ENCODE peak calls at places on chromosomes 2 and 18, in six cellular contexts. Z is AG10803; D is Kasumi-1; S is natural killer cell treated with Interleukin-12 subunit alpha and Interleukin-12 subunit beta and Interleukin-15 and Interleukin-18, amount 100 ng/mL, for 72 hours; T is stimulated activated CD4-positive, alpha-beta T cell treated with anti-CD3 and anti-CD28 coated beads, Interleukin-4, amount 100 ng/mL, for 24 hours; Q is ACHN. A is an unnamed sample.

GRCh38 chr2:171318463-171318934 is 115.3 kb downstream of the METTL8 start:
- DNase-seq in Q (no peak), Z (peak), T (peak), D (no peak), S (no peak), A (no peak)

GRCh38 chr18:12359515-12359927 is 17.5 kb downstream of the AFG3L2 start:
- DNase-seq in Z (no peak), S (no peak), D (no peak), T (no peak), Q (peak), A (no peak)

GRCh38 chr2:74548919-74549684 is 4.6 kb downstream of the LOXL3 start:
- DNase-seq in Q (peak), T (no peak), S (no peak), Z (peak), D (no peak), A (peak)

GRCh38 chr2:177281400-177282021 is 17.0 kb upstream of the NFE2L2 start:
- DNase-seq in Z (peak), S (no peak), T (no peak), D (peak), Q (no peak), A (peak)

GRCh38 chr18:65435529-65435928 is 315.3 kb upstream of the CDH7 start:
- DNase-seq in T (no peak), S (no peak), Z (no peak), Q (no peak), D (no peak), A (no peak)

GRCh38 chr2:52289776-52290175 is 1257.8 kb upstream of the NRXN1 start:
- DNase-seq in T (no peak), Z (no peak), Q (no peak), S (no peak), D (no peak), A (no peak)

GRCh38 chr2:217150236-217150635 is 290.4 kb upstream of the TNP1 start:
- DNase-seq in D (no peak), Q (no peak), Z (peak), T (no peak), S (no peak), A (no peak)

GRCh38 chr2:176583530-176584101 is 314.4 kb downstream of the MTX2 start:
- DNase-seq in D (no peak), Z (peak), S (no peak), T (no peak), Q (peak), A (no peak)

GRCh38 chr2:109411648-109412325 is 202.0 kb downstream of the SEPTIN10 start:
- DNase-seq in Q (no peak), T (no peak), D (no peak), S (no peak), Z (no peak), A (no peak)

GRCh38 chr2:98883780-98884211 is 52.2 kb downstream of the CRACDL start:
- DNase-seq in Q (no peak), Z (no peak), S (no peak), D (no peak), T (no peak), A (no peak)

GRCh38 chr2:118834440-118834810 is 13.0 kb downstream of the EN1 start:
- DNase-seq in D (no peak), Q (no peak), T (no peak), Z (no peak), S (no peak), A (no peak)

GRCh38 chr2:230455005-230455684 is 39.1 kb downstream of the SP100 start:
- DNase-seq in T (no peak), Z (no peak), D (no peak), S (no peak), Q (no peak), A (no peak)

GRCh38 chr2:70994055-70994444 is 623 bp downstream of the TEX261 start:
- DNase-seq in Z (no peak), S (peak), Q (peak), T (peak), D (no peak), A (no peak)

GRCh38 chr2:132403176-132403575 is 13.4 kb upstream of the GPR39 start:
- DNase-seq in Q (no peak), T (no peak), S (no peak), Z (no peak), D (no peak), A (no peak)

GRCh38 chr2:80560298-80560697 is 255.7 kb upstream of the LRRTM1 start:
- DNase-seq in Q (no peak), Z (no peak), S (no peak), D (no peak), T (no peak), A (no peak)

GRCh38 chr2:54628957-54629356 is 94.5 kb upstream of the EML6 start:
- DNase-seq in Q (no peak), T (no peak), S (no peak), Z (no peak), D (no peak), A (no peak)

GRCh38 chr2:104120144-104120543 is 733.8 kb upstream of the POU3F3 start:
- DNase-seq in Z (no peak), D (no peak), Q (no peak), T (no peak), S (no peak), A (no peak)

GRCh38 chr2:70083344-70084156 is 3.7 kb upstream of the PCBP1 start:
- DNase-seq in S (no peak), D (no peak), Q (peak), T (peak), Z (no peak), A (no peak)

GRCh38 chr2:28713582-28714292 is 37.9 kb upstream of the PPP1CB start:
- DNase-seq in Z (peak), T (no peak), D (no peak), S (no peak), Q (peak), A (no peak)

GRCh38 chr2:109331864-109332848 is 203.2 kb downstream of the SH3RF3 start:
- DNase-seq in D (peak), Z (peak), Q (peak), S (peak), T (peak), A (peak)

GRCh38 chr2:180907731-180908130 is 72.7 kb upstream of the UBE2E3 start:
- DNase-seq in T (no peak), Q (peak), D (no peak), Z (peak), S (no peak), A (no peak)

GRCh38 chr18:69580107-69580506 is 179.4 kb downstream of the DOK6 start:
- DNase-seq in T (no peak), Z (peak), S (no peak), Q (no peak), D (peak), A (peak)

GRCh38 chr2:190443778-190444481 is 35.8 kb downstream of the MFSD6 start:
- DNase-seq in T (no peak), S (no peak), Q (no peak), D (no peak), Z (peak), A (no peak)

GRCh38 chr18:2723207-2723606 is 67.7 kb downstream of the SMCHD1 start:
- DNase-seq in Q (no peak), S (no peak), Z (no peak), D (no peak), T (no peak), A (no peak)

GRCh38 chr2:148814143-148814852 is 60.7 kb upstream of the KIF5C start:
- DNase-seq in D (no peak), Z (peak), T (no peak), S (no peak), Q (peak), A (no peak)

A was measured in AML-193.